ENCODE peak calls at places on chromosomes 3 and 15, in six cellular contexts. O, G, F, I, E and V are unnamed samples.

GRCh38 chr15:39888809-39889208 is 31.3 kb downstream of the GPR176 start:
- DNase-seq in G (no peak), F (no peak), I (peak; percentile 20), O (no peak), E (no peak), V (no peak)

GRCh38 chr15:75455982-75456531 is 4.6 kb upstream of the SIN3A start:
- DNase-seq in I (peak; percentile 83), E (no peak), G (peak; percentile 70), F (peak; percentile 64), O (no peak), V (no peak)

GRCh38 chr3:139124197-139124596 is 79.5 kb upstream of the PRR23C start:
- DNase-seq in F (no peak), E (no peak), I (no peak), O (no peak), G (no peak), V (peak; percentile 68)

GRCh38 chr3:67863869-67864268 is 209.5 kb upstream of the SUCLG2 start:
- DNase-seq in I (peak; percentile 8), G (no peak), E (no peak), F (no peak), O (no peak), V (no peak)

GRCh38 chr3:155805802-155806618 is at the start of gene C3orf33:
- DNase-seq in O (peak; percentile 62), G (peak; percentile 83), E (peak; percentile 58), I (peak; percentile 36), F (peak; percentile 80), V (peak; percentile 90)

GRCh38 chr3:70740082-70740481 is 427.6 kb upstream of the MDFIC2 start:
- DNase-seq in F (no peak), G (no peak), E (no peak), I (no peak), O (no peak), V (no peak)

GRCh38 chr15:43800286-43801136 is at the start of gene HYPK:
- DNase-seq in I (peak; percentile 82), F (peak; percentile 95), E (peak; percentile 92), O (peak; percentile 93), G (peak; percentile 90), V (peak; percentile 95)

GRCh38 chr3:160129459-160130061 is 95.7 kb upstream of the C3orf80 start:
- DNase-seq in F (no peak), O (no peak), I (peak; percentile 97), E (no peak), G (no peak), V (no peak)

GRCh38 chr3:69807674-69808073 is 68.4 kb downstream of the MITF start:
- DNase-seq in O (no peak), G (no peak), I (no peak), F (no peak), E (no peak), V (no peak)

GRCh38 chr3:197749315-197749600 is 425 bp upstream of the FYTTD1 start:
- DNase-seq in F (peak; percentile 63), G (peak; percentile 72), I (peak; percentile 53), O (no peak), E (no peak), V (no peak)

GRCh38 chr3:197749601-197750395 is at the start of gene FYTTD1:
- DNase-seq in E (peak; percentile 90), I (peak; percentile 57), F (peak; percentile 93), O (peak; percentile 92), G (peak; percentile 93), V (peak; percentile 98)

GRCh38 chr3:197748597-197749314 is 927 bp upstream of the FYTTD1 start:
- DNase-seq in E (no peak), O (no peak), I (no peak), F (no peak), G (no peak), V (no peak)

GRCh38 chr3:197750863-197751737 is 1.4 kb downstream of the FYTTD1 start:
- DNase-seq in O (peak; percentile 71), G (no peak), E (no peak), F (peak; percentile 57), I (peak; percentile 42), V (no peak)

DNA sequence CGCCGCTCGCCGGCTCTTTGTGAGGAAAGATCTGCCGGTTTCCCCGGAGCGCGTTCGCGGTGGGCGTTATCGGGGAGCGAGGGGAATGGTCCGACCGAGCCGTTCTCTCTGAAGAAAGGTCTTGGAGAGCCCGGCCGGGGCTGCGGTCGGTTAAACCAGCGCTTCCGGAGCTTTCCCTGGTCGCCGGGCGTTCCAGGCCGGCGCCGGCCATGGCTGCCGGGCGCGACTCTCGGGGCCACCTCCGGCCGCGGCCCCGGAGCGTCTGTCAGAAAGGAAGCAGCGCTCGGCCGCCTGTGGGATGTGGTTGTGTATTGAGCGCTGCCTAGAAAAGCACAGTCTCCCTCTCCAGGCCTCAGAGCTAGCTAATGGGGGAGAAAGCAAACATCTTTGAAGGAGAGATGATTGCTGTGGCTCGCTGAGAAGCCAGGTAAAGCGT is 731 bp downstream of the FYTTD1 start:
- DNase-seq in E (no peak), F (peak; percentile 74), I (peak; percentile 60), G (no peak), O (peak; percentile 52), V (no peak)
- TF ChIP-seq CTCF in E (no peak), F (peak; percentile 11), I (no peak), G (peak; percentile 20), O (no peak), V (peak; percentile 15)

DNA sequence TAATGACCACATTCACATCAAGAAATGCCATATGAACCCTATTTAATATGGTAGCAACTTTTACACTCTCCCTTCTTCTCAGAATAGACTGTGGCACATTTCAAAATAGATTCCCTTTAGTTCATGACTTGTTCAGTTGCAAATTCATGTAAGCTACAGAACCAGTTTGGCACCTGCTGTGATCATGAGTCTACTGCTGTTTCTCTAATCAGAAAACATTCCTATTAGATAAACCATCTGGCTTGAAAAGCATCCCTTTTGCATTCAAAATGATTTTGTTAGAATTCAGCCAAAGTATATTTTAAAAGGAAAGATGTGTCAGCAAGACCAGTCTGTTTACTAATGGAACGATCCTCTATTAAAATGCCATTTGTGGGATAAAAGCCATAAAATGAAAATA is 304.4 kb downstream of the BCHE start:
- DNase-seq in G (no peak), F (no peak), E (no peak), I (no peak), O (no peak), V (no peak)
- TF ChIP-seq CTCF in G (no peak), F (no peak), E (no peak), I (no peak), O (no peak), V (no peak)

DNA sequence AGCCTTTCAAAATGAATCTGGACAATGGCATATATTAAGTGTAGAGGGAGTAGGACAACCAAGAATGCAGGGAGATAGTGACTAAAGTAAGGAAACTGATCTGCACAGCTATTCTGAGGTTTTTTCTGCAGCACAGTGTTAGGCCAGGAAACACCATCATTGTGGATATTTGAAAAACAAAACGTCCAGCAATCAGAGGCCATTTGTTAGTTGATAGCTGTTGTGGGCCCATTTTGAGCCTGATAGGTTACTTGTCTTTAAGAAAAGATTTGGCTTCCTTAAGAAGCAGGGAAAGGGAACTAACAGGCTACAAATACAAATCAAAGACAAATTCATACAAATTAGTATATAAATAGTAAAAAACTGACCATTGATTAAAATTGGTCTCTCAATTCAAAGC is 375.8 kb upstream of the ARL6 start:
- DNase-seq in F (no peak), G (no peak), I (no peak), E (no peak), O (no peak), V (no peak)
- TF ChIP-seq CTCF in F (no peak), G (no peak), I (no peak), E (no peak), O (no peak), V (no peak)

DNA sequence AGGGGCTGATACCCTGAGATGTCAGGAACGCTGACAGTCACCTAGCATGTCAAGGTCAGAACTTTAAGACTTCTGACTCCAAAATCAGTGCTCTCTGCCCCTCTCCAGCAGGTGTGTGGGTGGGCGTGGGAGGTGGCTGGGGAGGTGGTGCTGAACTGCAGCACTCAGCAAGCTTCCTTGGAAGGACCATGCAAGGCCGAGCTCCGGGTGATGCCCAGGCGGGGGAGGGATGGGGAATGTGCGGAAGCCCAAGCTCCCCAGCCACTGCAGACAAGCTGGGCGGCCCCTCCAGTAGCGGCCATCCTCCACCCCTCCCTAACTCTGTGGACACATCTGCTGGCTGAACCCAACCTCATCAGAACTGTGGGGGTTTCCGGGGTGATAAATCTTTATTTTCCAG is 296.6 kb downstream of the TLE3 start:
- DNase-seq in I (no peak), O (no peak), G (no peak), F (no peak), E (no peak), V (no peak)
- TF ChIP-seq CTCF in I (no peak), O (no peak), G (no peak), F (no peak), E (no peak), V (no peak)

GRCh38 chr15:86255247-86255646 is 175.6 kb downstream of the AGBL1 start:
- DNase-seq in G (no peak), I (peak; percentile 62), E (no peak), O (no peak), F (no peak), V (no peak)

DNA sequence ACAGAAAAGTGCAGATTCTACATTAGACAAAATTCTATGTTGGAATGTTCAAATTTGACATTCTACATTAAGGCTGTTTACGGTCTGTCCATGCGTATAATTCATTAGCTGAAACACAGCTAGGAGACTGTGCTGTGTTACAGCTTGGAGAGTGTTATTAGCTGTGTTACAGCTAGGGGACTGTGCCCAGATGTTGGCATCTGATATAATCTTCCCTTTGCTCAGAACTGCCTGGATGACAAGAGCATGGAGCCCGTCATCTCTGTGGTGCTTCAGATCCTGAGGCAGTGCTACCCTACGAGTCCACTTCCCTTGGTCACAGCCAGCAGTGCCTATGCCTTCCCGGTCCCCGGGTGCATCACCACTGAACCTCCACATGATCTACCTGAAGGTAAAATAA is 177.0 kb downstream of the AGBL1 start:
- DNase-seq in O (no peak), G (no peak), F (no peak), E (no peak), I (no peak), V (no peak)
- TF ChIP-seq CTCF in O (no peak), G (no peak), F (no peak), E (no peak), I (no peak), V (no peak)

GRCh38 chr15:26097216-26097615 is 234.1 kb upstream of the ATP10A start:
- DNase-seq in E (no peak), O (no peak), F (no peak), I (no peak), G (no peak), V (no peak)

GRCh38 chr15:26091184-26091583 is 228.1 kb upstream of the ATP10A start:
- DNase-seq in O (no peak), I (peak; percentile 29), E (no peak), G (no peak), F (no peak), V (no peak)

GRCh38 chr15:26101443-26101842 is 238.3 kb upstream of the ATP10A start:
- DNase-seq in E (no peak), G (no peak), O (no peak), I (no peak), F (no peak), V (no peak)

GRCh38 chr15:26098801-26099200 is 235.7 kb upstream of the ATP10A start:
- DNase-seq in G (no peak), O (no peak), I (no peak), E (no peak), F (no peak), V (no peak)

GRCh38 chr15:26095710-26096330 is 232.7 kb upstream of the ATP10A start:
- DNase-seq in I (no peak), E (no peak), O (no peak), G (no peak), F (no peak), V (no peak)
- TF ChIP-seq CTCF in I (peak; percentile 4), E (no peak), O (no peak), G (peak; percentile 62), F (no peak), V (peak; percentile 35)

GRCh38 chr3:114338651-114339357 is 45.0 kb downstream of the TIGIT start:
- DNase-seq in I (no peak), O (no peak), G (no peak), F (no peak), E (no peak), V (no peak)
- TF ChIP-seq CTCF in I (no peak), O (no peak), G (no peak), F (no peak), E (no peak), V (no peak)